ENCODE peak calls at places on chromosome 22, in nine cellular contexts. One of them, this sample, is unnamed.

GRCh38 chr22:39024923-39025322 is 4.0 kb downstream of the APOBEC3D start:
- DNase-seq in stimulated activated CD4-positive, alpha-beta T cell treated with anti-CD3 and anti-CD28 coated beads, Interleukin-4, amount 100 ng/mL, for 24 hours: no peak
- DNase-seq in body of pancreas: no peak
- DNase-seq in ACHN: no peak
- DNase-seq in stimulated activated naive CD4-positive, alpha-beta T cell: no peak
- DNase-seq in CD4-positive, alpha-beta T cell: peak; percentile 20
- DNase-seq in sciatic nerve: no peak
- DNase-seq in GM23338: no peak
- DNase-seq in AG09319: no peak
- DNase-seq in this sample: no peak

GRCh38 chr22:42913874-42914510 is 56.9 kb upstream of the ARFGAP3 start:
- DNase-seq in stimulated activated CD4-positive, alpha-beta T cell treated with anti-CD3 and anti-CD28 coated beads, Interleukin-4, amount 100 ng/mL, for 24 hours: no peak
- DNase-seq in stimulated activated naive CD4-positive, alpha-beta T cell: no peak
- DNase-seq in AG09319: no peak
- DNase-seq in sciatic nerve: no peak
- DNase-seq in ACHN: no peak
- DNase-seq in GM23338: no peak
- DNase-seq in body of pancreas: peak; percentile 39
- DNase-seq in CD4-positive, alpha-beta T cell: no peak
- DNase-seq in this sample: no peak

GRCh38 chr22:39188809-39189208 is 36.3 kb upstream of the CBX7 start:
- DNase-seq in stimulated activated naive CD4-positive, alpha-beta T cell: no peak
- DNase-seq in sciatic nerve: peak; percentile 23
- DNase-seq in CD4-positive, alpha-beta T cell: no peak
- DNase-seq in stimulated activated CD4-positive, alpha-beta T cell treated with anti-CD3 and anti-CD28 coated beads, Interleukin-4, amount 100 ng/mL, for 24 hours: no peak
- DNase-seq in GM23338: no peak
- DNase-seq in ACHN: no peak
- DNase-seq in AG09319: no peak
- DNase-seq in body of pancreas: peak; percentile 46
- DNase-seq in this sample: no peak

GRCh38 chr22:27632451-27633295 is 168.9 kb downstream of the MN1 start:
- DNase-seq in stimulated activated naive CD4-positive, alpha-beta T cell: no peak
- DNase-seq in CD4-positive, alpha-beta T cell: no peak
- DNase-seq in ACHN: no peak
- DNase-seq in GM23338: no peak
- DNase-seq in sciatic nerve: no peak
- DNase-seq in stimulated activated CD4-positive, alpha-beta T cell treated with anti-CD3 and anti-CD28 coated beads, Interleukin-4, amount 100 ng/mL, for 24 hours: no peak
- DNase-seq in AG09319: no peak
- DNase-seq in body of pancreas: peak; percentile 66
- DNase-seq in this sample: no peak

GRCh38 chr22:18000441-18001039 is 23.8 kb downstream of the MICAL3 start:
- DNase-seq in body of pancreas: peak; percentile 45
- DNase-seq in stimulated activated CD4-positive, alpha-beta T cell treated with anti-CD3 and anti-CD28 coated beads, Interleukin-4, amount 100 ng/mL, for 24 hours: peak; percentile 21
- DNase-seq in AG09319: no peak
- DNase-seq in sciatic nerve: peak; percentile 64
- DNase-seq in GM23338: peak; percentile 72
- DNase-seq in stimulated activated naive CD4-positive, alpha-beta T cell: no peak
- DNase-seq in ACHN: no peak
- DNase-seq in CD4-positive, alpha-beta T cell: no peak
- DNase-seq in this sample: peak; percentile 32

GRCh38 chr22:22949953-22950352 is 62.3 kb downstream of the IGLL5 start:
- DNase-seq in GM23338: no peak
- DNase-seq in body of pancreas: no peak
- DNase-seq in AG09319: no peak
- DNase-seq in sciatic nerve: no peak
- DNase-seq in CD4-positive, alpha-beta T cell: no peak
- DNase-seq in stimulated activated CD4-positive, alpha-beta T cell treated with anti-CD3 and anti-CD28 coated beads, Interleukin-4, amount 100 ng/mL, for 24 hours: no peak
- DNase-seq in stimulated activated naive CD4-positive, alpha-beta T cell: no peak
- DNase-seq in ACHN: no peak
- DNase-seq in this sample: no peak

GRCh38 chr22:49306632-49306975 is 521.1 kb downstream of the BRD1 start:
- DNase-seq in stimulated activated naive CD4-positive, alpha-beta T cell: no peak
- DNase-seq in body of pancreas: no peak
- DNase-seq in AG09319: no peak
- DNase-seq in ACHN: no peak
- DNase-seq in CD4-positive, alpha-beta T cell: no peak
- DNase-seq in sciatic nerve: no peak
- DNase-seq in GM23338: no peak
- DNase-seq in stimulated activated CD4-positive, alpha-beta T cell treated with anti-CD3 and anti-CD28 coated beads, Interleukin-4, amount 100 ng/mL, for 24 hours: no peak
- DNase-seq in this sample: no peak

GRCh38 chr22:45807156-45807915 is 135.7 kb downstream of the ATXN10 start:
- DNase-seq in AG09319: no peak
- DNase-seq in stimulated activated naive CD4-positive, alpha-beta T cell: no peak
- DNase-seq in CD4-positive, alpha-beta T cell: no peak
- DNase-seq in sciatic nerve: no peak
- DNase-seq in body of pancreas: no peak
- DNase-seq in stimulated activated CD4-positive, alpha-beta T cell treated with anti-CD3 and anti-CD28 coated beads, Interleukin-4, amount 100 ng/mL, for 24 hours: no peak
- DNase-seq in ACHN: no peak
- DNase-seq in GM23338: no peak
- DNase-seq in this sample: no peak

GRCh38 chr22:24091551-24092420 is 80.7 kb downstream of the CABIN1 start:
- DNase-seq in GM23338: no peak
- DNase-seq in CD4-positive, alpha-beta T cell: no peak
- DNase-seq in ACHN: no peak
- DNase-seq in AG09319: no peak
- DNase-seq in stimulated activated CD4-positive, alpha-beta T cell treated with anti-CD3 and anti-CD28 coated beads, Interleukin-4, amount 100 ng/mL, for 24 hours: no peak
- DNase-seq in sciatic nerve: peak; percentile 51
- DNase-seq in body of pancreas: no peak
- DNase-seq in stimulated activated naive CD4-positive, alpha-beta T cell: no peak
- DNase-seq in this sample: no peak

GRCh38 chr22:21582801-21583740 is 15.6 kb downstream of the UBE2L3 start:
- DNase-seq in AG09319: no peak
- DNase-seq in body of pancreas: no peak
- DNase-seq in sciatic nerve: no peak
- DNase-seq in ACHN: no peak
- DNase-seq in stimulated activated naive CD4-positive, alpha-beta T cell: no peak
- DNase-seq in GM23338: no peak
- DNase-seq in stimulated activated CD4-positive, alpha-beta T cell treated with anti-CD3 and anti-CD28 coated beads, Interleukin-4, amount 100 ng/mL, for 24 hours: no peak
- DNase-seq in CD4-positive, alpha-beta T cell: no peak
- DNase-seq in this sample: no peak

GRCh38 chr22:30502153-30502552 is 3.3 kb downstream of the SEC14L4 start:
- DNase-seq in body of pancreas: no peak
- DNase-seq in GM23338: no peak
- DNase-seq in CD4-positive, alpha-beta T cell: no peak
- DNase-seq in sciatic nerve: no peak
- DNase-seq in ACHN: no peak
- DNase-seq in stimulated activated CD4-positive, alpha-beta T cell treated with anti-CD3 and anti-CD28 coated beads, Interleukin-4, amount 100 ng/mL, for 24 hours: no peak
- DNase-seq in stimulated activated naive CD4-positive, alpha-beta T cell: no peak
- DNase-seq in AG09319: no peak
- DNase-seq in this sample: no peak

This sample was measured in CD4-positive, CD25-positive, alpha-beta regulatory T cell.